ENCODE peak calls at places on chromosomes 1 and 21, in five cellular contexts. One of them, this sample, is unnamed.

GRCh38 chr1:212949771-212950170 is 570 bp upstream of the VASH2 start:
- DNase-seq in CD8-positive, alpha-beta memory T cell: no peak
- DNase-seq in endothelial cell: no peak
- DNase-seq in T-cell: no peak
- DNase-seq in left cardiac atrium: no peak
- DNase-seq in this sample: no peak

GRCh38 chr1:54716299-54717047 is 812 bp downstream of the TTC4 start:
- DNase-seq in CD8-positive, alpha-beta memory T cell: no peak
- DNase-seq in endothelial cell: no peak
- DNase-seq in T-cell: no peak
- DNase-seq in left cardiac atrium: no peak
- DNase-seq in this sample: no peak

GRCh38 chr1:38891753-38892152 is 10.4 kb upstream of the GJA9 start:
- DNase-seq in CD8-positive, alpha-beta memory T cell: no peak
- DNase-seq in endothelial cell: no peak
- DNase-seq in T-cell: no peak
- DNase-seq in left cardiac atrium: no peak
- DNase-seq in this sample: no peak

GRCh38 chr1:234863596-234863995 is 253.6 kb upstream of the IRF2BP2 start:
- DNase-seq in CD8-positive, alpha-beta memory T cell: no peak
- DNase-seq in endothelial cell: no peak
- DNase-seq in T-cell: no peak
- DNase-seq in left cardiac atrium: no peak
- DNase-seq in this sample: no peak

GRCh38 chr1:75099581-75099980 is 34.6 kb upstream of the LHX8 start:
- DNase-seq in CD8-positive, alpha-beta memory T cell: no peak
- DNase-seq in endothelial cell: no peak
- DNase-seq in T-cell: no peak
- DNase-seq in left cardiac atrium: no peak
- DNase-seq in this sample: no peak

GRCh38 chr1:156489166-156489934 is 11.2 kb downstream of the MEF2D start:
- DNase-seq in CD8-positive, alpha-beta memory T cell: peak
- DNase-seq in endothelial cell: no peak
- DNase-seq in T-cell: peak
- DNase-seq in left cardiac atrium: peak
- DNase-seq in this sample: peak

GRCh38 chr1:233328661-233329498 is 1.4 kb downstream of the MAP3K21 start:
- DNase-seq in CD8-positive, alpha-beta memory T cell: no peak
- DNase-seq in endothelial cell: no peak
- DNase-seq in T-cell: no peak
- DNase-seq in left cardiac atrium: no peak
- DNase-seq in this sample: no peak

GRCh38 chr1:76723949-76724348 is 143.3 kb upstream of the ST6GALNAC5 start:
- DNase-seq in CD8-positive, alpha-beta memory T cell: no peak
- DNase-seq in endothelial cell: no peak
- DNase-seq in T-cell: no peak
- DNase-seq in left cardiac atrium: no peak
- DNase-seq in this sample: no peak

GRCh38 chr21:44304041-44304738 is 4.3 kb downstream of the PFKL start:
- DNase-seq in CD8-positive, alpha-beta memory T cell: no peak
- DNase-seq in endothelial cell: no peak
- DNase-seq in T-cell: no peak
- DNase-seq in left cardiac atrium: no peak
- DNase-seq in this sample: no peak

GRCh38 chr1:244319283-244320132 is 132.2 kb downstream of the ADSS2 start:
- DNase-seq in CD8-positive, alpha-beta memory T cell: peak
- DNase-seq in endothelial cell: no peak
- DNase-seq in T-cell: peak
- DNase-seq in left cardiac atrium: no peak
- DNase-seq in this sample: peak

GRCh38 chr1:117600966-117601365 is 4.9 kb upstream of the TENT5C start:
- DNase-seq in CD8-positive, alpha-beta memory T cell: no peak
- DNase-seq in endothelial cell: no peak
- DNase-seq in T-cell: no peak
- DNase-seq in left cardiac atrium: peak
- DNase-seq in this sample: no peak

GRCh38 chr1:38589036-38589435 is 270.5 kb downstream of the RRAGC start:
- DNase-seq in CD8-positive, alpha-beta memory T cell: no peak
- DNase-seq in endothelial cell: no peak
- DNase-seq in T-cell: no peak
- DNase-seq in left cardiac atrium: peak
- DNase-seq in this sample: no peak

GRCh38 chr1:51313961-51314777 is 16.2 kb downstream of the TTC39A start:
- DNase-seq in CD8-positive, alpha-beta memory T cell: no peak
- DNase-seq in endothelial cell: no peak
- DNase-seq in T-cell: no peak
- DNase-seq in left cardiac atrium: no peak
- DNase-seq in this sample: no peak

GRCh38 chr1:115469703-115470476 is 131.8 kb upstream of the NGF start:
- DNase-seq in CD8-positive, alpha-beta memory T cell: no peak
- DNase-seq in endothelial cell: peak
- DNase-seq in T-cell: no peak
- DNase-seq in left cardiac atrium: peak
- DNase-seq in this sample: no peak

GRCh38 chr1:93595266-93595665 is 86.4 kb downstream of the BCAR3 start:
- DNase-seq in CD8-positive, alpha-beta memory T cell: no peak
- DNase-seq in endothelial cell: no peak
- DNase-seq in T-cell: no peak
- DNase-seq in left cardiac atrium: no peak
- DNase-seq in this sample: no peak

GRCh38 chr1:94022471-94023189 is 98.3 kb downstream of the ABCA4 start:
- DNase-seq in CD8-positive, alpha-beta memory T cell: no peak
- DNase-seq in endothelial cell: no peak
- DNase-seq in T-cell: no peak
- DNase-seq in left cardiac atrium: peak
- DNase-seq in this sample: no peak

GRCh38 chr1:54577612-54578011 is 29.6 kb downstream of the ACOT11 start:
- DNase-seq in CD8-positive, alpha-beta memory T cell: no peak
- DNase-seq in endothelial cell: no peak
- DNase-seq in T-cell: no peak
- DNase-seq in left cardiac atrium: peak
- DNase-seq in this sample: no peak

GRCh38 chr1:156481527-156481926 is 19.0 kb downstream of the MEF2D start:
- DNase-seq in CD8-positive, alpha-beta memory T cell: no peak
- DNase-seq in endothelial cell: no peak
- DNase-seq in T-cell: peak
- DNase-seq in left cardiac atrium: no peak
- DNase-seq in this sample: no peak

GRCh38 chr1:157047064-157047410 is 1.5 kb upstream of the ARHGEF11 start:
- DNase-seq in CD8-positive, alpha-beta memory T cell: no peak
- DNase-seq in endothelial cell: no peak
- DNase-seq in T-cell: no peak
- DNase-seq in left cardiac atrium: no peak
- DNase-seq in this sample: no peak

GRCh38 chr1:1536938-1537546 is 3.4 kb downstream of the TMEM240 start:
- DNase-seq in CD8-positive, alpha-beta memory T cell: no peak
- DNase-seq in endothelial cell: no peak
- DNase-seq in T-cell: no peak
- DNase-seq in left cardiac atrium: no peak
- DNase-seq in this sample: no peak

GRCh38 chr1:113652773-113653172 is 106.5 kb downstream of the PHTF1 start:
- DNase-seq in CD8-positive, alpha-beta memory T cell: no peak
- DNase-seq in endothelial cell: no peak
- DNase-seq in T-cell: no peak
- DNase-seq in left cardiac atrium: no peak
- DNase-seq in this sample: no peak

GRCh38 chr1:94739521-94740061 is 80.6 kb upstream of the SLC44A3 start:
- DNase-seq in CD8-positive, alpha-beta memory T cell: no peak
- DNase-seq in endothelial cell: no peak
- DNase-seq in T-cell: no peak
- DNase-seq in left cardiac atrium: peak
- DNase-seq in this sample: no peak

GRCh38 chr1:51284487-51284954 is 45.8 kb downstream of the TTC39A start:
- DNase-seq in CD8-positive, alpha-beta memory T cell: no peak
- DNase-seq in endothelial cell: no peak
- DNase-seq in T-cell: no peak
- DNase-seq in left cardiac atrium: peak
- DNase-seq in this sample: peak

GRCh38 chr1:64093941-64094340 is 109.5 kb upstream of the UBE2U start:
- DNase-seq in CD8-positive, alpha-beta memory T cell: no peak
- DNase-seq in endothelial cell: no peak
- DNase-seq in T-cell: no peak
- DNase-seq in left cardiac atrium: no peak
- DNase-seq in this sample: no peak

GRCh38 chr1:234969630-234970370 is 158.8 kb downstream of the TOMM20 start:
- DNase-seq in CD8-positive, alpha-beta memory T cell: no peak
- DNase-seq in endothelial cell: no peak
- DNase-seq in T-cell: no peak
- DNase-seq in left cardiac atrium: peak
- DNase-seq in this sample: no peak

GRCh38 chr1:18794561-18794960 is 64.9 kb downstream of the TAS1R2 start:
- DNase-seq in CD8-positive, alpha-beta memory T cell: no peak
- DNase-seq in endothelial cell: peak
- DNase-seq in T-cell: no peak
- DNase-seq in left cardiac atrium: no peak
- DNase-seq in this sample: no peak

GRCh38 chr1:8211251-8211619 is 106.7 kb upstream of the SLC45A1 start:
- DNase-seq in CD8-positive, alpha-beta memory T cell: no peak
- DNase-seq in endothelial cell: no peak
- DNase-seq in T-cell: no peak
- DNase-seq in left cardiac atrium: no peak
- DNase-seq in this sample: no peak

GRCh38 chr1:164755674-164756073 is 196.7 kb downstream of the PBX1 start:
- DNase-seq in CD8-positive, alpha-beta memory T cell: no peak
- DNase-seq in endothelial cell: no peak
- DNase-seq in T-cell: no peak
- DNase-seq in left cardiac atrium: no peak
- DNase-seq in this sample: no peak

GRCh38 chr1:202981939-202982338 is 14.9 kb upstream of the CYB5R1 start:
- DNase-seq in CD8-positive, alpha-beta memory T cell: no peak
- DNase-seq in endothelial cell: no peak
- DNase-seq in T-cell: no peak
- DNase-seq in left cardiac atrium: no peak
- DNase-seq in this sample: no peak

GRCh38 chr21:36429672-36430546 is 44.7 kb downstream of the CHAF1B start:
- DNase-seq in CD8-positive, alpha-beta memory T cell: peak
- DNase-seq in endothelial cell: peak
- DNase-seq in T-cell: peak
- DNase-seq in left cardiac atrium: peak
- DNase-seq in this sample: peak

GRCh38 chr1:246271516-246271915 is 235.6 kb downstream of the SMYD3 start:
- DNase-seq in CD8-positive, alpha-beta memory T cell: no peak
- DNase-seq in endothelial cell: no peak
- DNase-seq in T-cell: no peak
- DNase-seq in left cardiac atrium: no peak
- DNase-seq in this sample: no peak

This sample was measured in GF-D8.